ENCODE peak calls at places on chromosomes 1 and 21, in four cellular contexts. C is fibroblast of pulmonary artery, P is breast epithelium, F is cardiac fibroblast. T is an unnamed sample.

GRCh38 chr1:215416497-215416896 is 150.6 kb upstream of the KCTD3 start:
- DNase-seq in C (no peak), P (no peak), F (no peak), T (no peak)

GRCh38 chr1:9888886-9889285 is 21.2 kb downstream of the CTNNBIP1 start:
- DNase-seq in C (no peak), P (no peak), F (no peak), T (no peak)

GRCh38 chr1:172399369-172400072 is 21.0 kb upstream of the C1orf105 start:
- DNase-seq in C (peak; percentile 97), P (no peak), F (peak; percentile 97), T (peak; percentile 11)

GRCh38 chr21:14841511-14842472 is 223.0 kb downstream of the NRIP1 start:
- DNase-seq in C (no peak), P (no peak), F (no peak), T (no peak)

GRCh38 chr1:42845866-42846256 is 552 bp upstream of the ZNF691 start:
- DNase-seq in C (no peak), P (no peak), F (no peak), T (no peak)

GRCh38 chr1:7250176-7250575 is 464.9 kb downstream of the CAMTA1 start:
- DNase-seq in C (no peak), P (no peak), F (no peak), T (no peak)

GRCh38 chr1:30857964-30858363 is 50.6 kb downstream of the SDC3 start:
- DNase-seq in C (no peak), P (no peak), F (no peak), T (no peak)

GRCh38 chr1:40951943-40952743 is 27.4 kb upstream of the CTPS1 start:
- DNase-seq in C (peak; percentile 57), P (peak; percentile 88), F (peak; percentile 53), T (peak; percentile 53)

GRCh38 chr1:110375490-110375889 is 15.3 kb downstream of the SLC16A4 start:
- DNase-seq in C (no peak), P (no peak), F (peak; percentile 36), T (no peak)

GRCh38 chr1:228472655-228473054 is 14.5 kb upstream of the RNF187 start:
- DNase-seq in C (peak; percentile 49), P (no peak), F (peak; percentile 29), T (peak; percentile 85)

GRCh38 chr1:109689844-109690405 is 2.3 kb downstream of the GSTM1 start:
- DNase-seq in C (no peak), P (no peak), F (no peak), T (no peak)

GRCh38 chr1:157782946-157783345 is 6.0 kb upstream of the FCRL2 start:
- DNase-seq in C (no peak), P (no peak), F (no peak), T (peak; percentile 2)

GRCh38 chr1:195939844-195940243 is 668.4 kb downstream of the KCNT2 start:
- DNase-seq in C (peak; percentile 7), P (no peak), F (no peak), T (no peak)

GRCh38 chr1:27246194-27246593 is 11.8 kb downstream of the WDTC1 start:
- DNase-seq in C (no peak), P (no peak), F (no peak), T (no peak)

GRCh38 chr1:182269097-182269496 is 122.5 kb downstream of the GLUL start:
- DNase-seq in C (no peak), P (no peak), F (no peak), T (no peak)

GRCh38 chr1:116258668-116259419 is 114.2 kb upstream of the ATP1A1 start:
- DNase-seq in C (no peak), P (no peak), F (no peak), T (peak; percentile 3)

GRCh38 chr1:14184346-14184963 is 414.0 kb upstream of the KAZN start:
- DNase-seq in C (no peak), P (no peak), F (no peak), T (no peak)

GRCh38 chr1:207875532-207875931 is 35.4 kb downstream of the CD34 start:
- DNase-seq in C (no peak), P (no peak), F (no peak), T (no peak)

GRCh38 chr1:53413175-53414001 is 45.8 kb upstream of the DMRTB1 start:
- DNase-seq in C (peak; percentile 55), P (no peak), F (peak; percentile 43), T (peak; percentile 65)

GRCh38 chr1:66993076-66993475 is 60.9 kb downstream of the SLC35D1 start:
- DNase-seq in C (no peak), P (no peak), F (no peak), T (no peak)

GRCh38 chr1:204130178-204130577 is 21.7 kb downstream of the ETNK2 start:
- DNase-seq in C (no peak), P (no peak), F (no peak), T (no peak)

GRCh38 chr1:107009286-107009685 is 47.2 kb upstream of the PRMT6 start:
- DNase-seq in C (no peak), P (no peak), F (no peak), T (no peak)

GRCh38 chr1:46533179-46533864 is 18.1 kb downstream of the KNCN start:
- DNase-seq in C (peak; percentile 40), P (no peak), F (peak; percentile 56), T (no peak)

GRCh38 chr1:64087768-64088167 is 115.7 kb upstream of the UBE2U start:
- DNase-seq in C (peak; percentile 60), P (no peak), F (peak; percentile 76), T (no peak)

GRCh38 chr21:26884436-26884835 is 39.2 kb upstream of the ADAMTS1 start:
- DNase-seq in C (no peak), P (no peak), F (no peak), T (no peak)

GRCh38 chr1:12078575-12078937 is 15.5 kb downstream of the TNFRSF8 start:
- DNase-seq in C (no peak), P (no peak), F (no peak), T (no peak)

GRCh38 chr1:55421317-55421716 is 206.2 kb upstream of the USP24 start:
- DNase-seq in C (no peak), P (no peak), F (peak; percentile 26), T (no peak)

GRCh38 chr1:155529109-155529508 is 33.5 kb downstream of the ASH1L start:
- DNase-seq in C (no peak), P (no peak), F (no peak), T (no peak)
- H3K4me3 ChIP-seq in C (no peak overlapping the region), P (no peak overlapping the region), F (no peak overlapping the region), T (no peak overlapping the region)

GRCh38 chr1:89946532-89946931 is 48.4 kb upstream of the ZNF326 start:
- DNase-seq in C (no peak), P (no peak), F (no peak), T (no peak)

GRCh38 chr1:89942825-89943658 is 51.9 kb upstream of the ZNF326 start:
- DNase-seq in C (no peak), P (no peak), F (peak; percentile 32), T (peak; percentile 53)

GRCh38 chr1:89943846-89944781 is 50.8 kb upstream of the ZNF326 start:
- DNase-seq in C (no peak), P (no peak), F (no peak), T (no peak)

GRCh38 chr1:89948726-89949345 is 46.1 kb upstream of the ZNF326 start:
- DNase-seq in C (no peak), P (no peak), F (no peak), T (no peak)

GRCh38 chr1:89945852-89946476 is 48.9 kb upstream of the ZNF326 start:
- DNase-seq in C (no peak), P (no peak), F (no peak), T (no peak)
- TF ChIP-seq CTCF in C (no peak), P (no peak), F (no peak), T (no peak)

DNA sequence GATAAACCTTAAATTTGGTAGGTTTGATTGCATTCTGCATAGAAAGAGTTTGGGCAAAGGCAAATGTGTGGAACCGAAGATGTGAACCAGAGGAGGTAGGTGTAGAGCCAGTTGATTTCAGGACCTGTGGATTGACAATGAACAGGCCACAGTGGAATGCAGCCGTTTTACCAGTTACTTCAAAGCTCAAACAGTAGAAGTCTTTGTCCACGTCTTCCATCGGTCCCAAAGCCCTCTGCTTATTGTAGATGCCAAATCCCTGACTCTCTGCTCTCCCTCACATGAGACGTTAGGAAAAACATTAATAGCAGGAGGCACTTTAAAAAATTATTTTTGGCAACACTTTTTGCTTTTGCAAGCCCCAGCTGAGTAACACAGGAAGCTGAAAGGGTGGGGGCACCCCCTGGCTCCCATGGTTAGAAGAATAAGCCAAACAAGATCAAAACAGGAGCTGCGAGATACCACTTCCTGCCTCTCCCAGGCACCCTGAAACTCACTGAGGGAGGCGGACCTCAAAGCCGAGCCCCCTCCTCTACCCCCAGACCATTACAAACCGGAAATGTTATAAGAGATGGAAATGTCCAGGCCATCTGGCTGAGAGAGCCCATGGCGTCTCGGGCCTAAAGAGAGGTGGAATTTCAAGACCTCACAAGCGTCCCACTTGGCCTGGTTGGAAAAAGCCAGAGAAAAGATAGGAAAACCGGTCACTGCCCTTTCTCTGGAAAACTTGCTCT is 13.5 kb downstream of the TRAF3IP3 start:
- DNase-seq in C (peak; percentile 96), P (no peak), F (peak; percentile 95), T (peak; percentile 93)
- H3K4me3 ChIP-seq in C (peak overlapping the region; percentile 3), P (no peak overlapping the region), F (no peak overlapping the region), T (peak overlapping the region; percentile 93)

DNA sequence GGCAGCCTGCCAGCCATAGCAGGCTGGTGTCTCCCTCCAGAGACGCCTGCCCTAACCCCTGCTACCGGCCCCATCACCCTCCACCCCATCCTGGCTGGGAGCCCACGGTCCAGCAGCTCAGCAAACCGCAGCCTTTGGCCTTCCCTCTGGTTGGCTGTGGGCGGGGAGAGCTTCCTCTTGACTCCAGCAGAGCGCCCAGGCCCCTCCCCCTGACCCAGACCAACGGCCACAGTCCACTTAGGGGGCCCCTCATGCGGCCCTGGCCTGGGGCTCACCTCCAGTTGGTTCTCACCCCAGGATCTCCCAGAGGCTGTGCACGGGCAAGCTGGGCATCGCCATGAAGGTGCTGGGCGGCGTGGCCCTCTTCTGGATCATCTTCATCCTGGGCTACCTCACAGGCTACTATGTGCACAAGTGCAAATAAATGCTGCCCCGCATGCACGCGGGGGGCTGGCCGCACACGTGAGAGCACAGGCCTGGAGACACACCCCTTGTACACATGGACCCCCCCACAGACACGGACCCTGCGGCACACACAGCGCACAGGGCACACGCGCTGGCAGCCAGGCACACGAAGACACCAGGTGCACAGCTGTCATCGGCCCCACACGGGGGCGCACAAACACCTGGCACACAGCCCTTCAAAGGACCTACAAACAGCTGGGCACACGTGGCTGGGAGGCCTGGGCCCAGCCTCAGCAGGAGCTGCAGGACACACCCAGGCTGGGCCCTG is 3.1 kb downstream of the SMIM1 start:
- DNase-seq in C (peak; percentile 64), P (no peak), F (peak; percentile 78), T (peak; percentile 79)
- TF ChIP-seq CTCF in C (no peak), P (no peak), F (no peak), T (peak; percentile 33)

GRCh38 chr21:29304577-29304976 is 5.9 kb downstream of the BACH1 start:
- DNase-seq in C (no peak), P (no peak), F (no peak), T (peak; percentile 62)

GRCh38 chr21:29303301-29303700 is 4.6 kb downstream of the BACH1 start:
- DNase-seq in C (no peak), P (no peak), F (no peak), T (no peak)

GRCh38 chr21:29301703-29302102 is 3.0 kb downstream of the BACH1 start:
- DNase-seq in C (no peak), P (no peak), F (no peak), T (no peak)

GRCh38 chr21:29300547-29301138 is 1.9 kb downstream of the BACH1 start:
- DNase-seq in C (no peak), P (no peak), F (peak; percentile 18), T (no peak)

GRCh38 chr21:29302340-29302991 is 3.7 kb downstream of the BACH1 start:
- DNase-seq in C (no peak), P (no peak), F (no peak), T (no peak)
- H3K4me3 ChIP-seq in C (no peak overlapping the region), P (no peak overlapping the region), F (no peak overlapping the region), T (peak overlapping the region; percentile 9)

GRCh38 chr1:165697881-165698842 is at the start of gene ALDH9A1:
- DNase-seq in C (peak; percentile 79), P (peak; percentile 84), F (peak; percentile 89), T (peak; percentile 95)
- TF ChIP-seq CTCF in C (peak; percentile 34), P (no peak), F (peak; percentile 28), T (peak; percentile 51)

GRCh38 chr1:33342041-33342723 is 21.3 kb upstream of the A3GALT2 start:
- DNase-seq in C (peak; percentile 98), P (peak; percentile 79), F (peak; percentile 98), T (no peak)
- H3K4me3 ChIP-seq in C (peak overlapping the region; percentile 25), P (peak overlapping the region; percentile 26), F (peak overlapping the region; percentile 11), T (no peak overlapping the region)